ENCODE peak calls at places on chromosome 18, in five cellular contexts. E is K562, U is GM12878, Q is A549, G is HepG2. B is an unnamed sample.

GRCh38 chr18:13387856-13388548 is 169.4 kb downstream of the LDLRAD4 start:
- DNase-seq in G (no peak), E (no peak), Q (no peak), U (no peak), B (no peak)

GRCh38 chr18:62964432-62964831 is 249.1 kb downstream of the PHLPP1 start:
- DNase-seq in Q (no peak), G (no peak), E (no peak), U (no peak), B (no peak)

GRCh38 chr18:36419913-36420531 is 122.5 kb downstream of the FHOD3 start:
- DNase-seq in E (no peak), Q (no peak), G (peak; percentile 5), U (no peak), B (peak; percentile 43)

GRCh38 chr18:73118121-73118816 is 250.5 kb upstream of the NETO1 start:
- DNase-seq in G (no peak), U (no peak), Q (no peak), E (no peak), B (no peak)

GRCh38 chr18:31562726-31563125 is 29.0 kb upstream of the TTR start:
- DNase-seq in Q (no peak), U (no peak), G (no peak), E (no peak), B (no peak)

GRCh38 chr18:44149706-44150105 is 531.0 kb upstream of the SETBP1 start:
- DNase-seq in U (no peak), G (no peak), E (no peak), Q (no peak), B (no peak)

GRCh38 chr18:42545825-42546224 is 569.7 kb downstream of the RIT2 start:
- DNase-seq in Q (no peak), U (no peak), G (no peak), E (no peak), B (no peak)

GRCh38 chr18:8893628-8894231 is 188.4 kb downstream of the MTCL1 start:
- DNase-seq in E (no peak), Q (no peak), U (no peak), G (no peak), B (no peak)

GRCh38 chr18:69948919-69949537 is 1.4 kb upstream of the CD226 start:
- DNase-seq in G (no peak), E (no peak), Q (no peak), U (peak; percentile 88), B (peak; percentile 14)

GRCh38 chr18:63253428-63254372 is 65.9 kb downstream of the BCL2 start:
- DNase-seq in G (no peak), E (no peak), U (no peak), Q (no peak), B (no peak)

GRCh38 chr18:35582899-35583558 is 1.5 kb downstream of the GALNT1 start:
- DNase-seq in G (peak; percentile 55), Q (no peak), E (no peak), U (no peak), B (peak; percentile 17)

GRCh38 chr18:54608008-54608642 is 17.1 kb downstream of the DYNAP start:
- DNase-seq in E (no peak), Q (no peak), U (no peak), G (no peak), B (no peak)

GRCh38 chr18:12841070-12841469 is 43.0 kb downstream of the PTPN2 start:
- DNase-seq in E (no peak), U (no peak), G (no peak), Q (no peak), B (peak; percentile 30)

GRCh38 chr18:62788891-62789290 is 73.5 kb downstream of the PHLPP1 start:
- DNase-seq in E (no peak), Q (no peak), G (no peak), U (no peak), B (no peak)

GRCh38 chr18:22683196-22683676 is 249.9 kb upstream of the RBBP8 start:
- DNase-seq in Q (peak; percentile 52), U (no peak), G (peak; percentile 58), E (no peak), B (no peak)

GRCh38 chr18:6683112-6683876 is 46.2 kb upstream of the ARHGAP28 start:
- DNase-seq in G (no peak), E (peak; percentile 100), U (no peak), Q (no peak), B (peak; percentile 65)

GRCh38 chr18:66271927-66272326 is 332.0 kb downstream of the CDH19 start:
- DNase-seq in Q (no peak), U (no peak), G (no peak), E (no peak), B (peak; percentile 93)

GRCh38 chr18:3219621-3220335 is at the start of gene MYOM1:
- DNase-seq in E (no peak), U (no peak), Q (no peak), G (no peak), B (no peak)

DNA sequence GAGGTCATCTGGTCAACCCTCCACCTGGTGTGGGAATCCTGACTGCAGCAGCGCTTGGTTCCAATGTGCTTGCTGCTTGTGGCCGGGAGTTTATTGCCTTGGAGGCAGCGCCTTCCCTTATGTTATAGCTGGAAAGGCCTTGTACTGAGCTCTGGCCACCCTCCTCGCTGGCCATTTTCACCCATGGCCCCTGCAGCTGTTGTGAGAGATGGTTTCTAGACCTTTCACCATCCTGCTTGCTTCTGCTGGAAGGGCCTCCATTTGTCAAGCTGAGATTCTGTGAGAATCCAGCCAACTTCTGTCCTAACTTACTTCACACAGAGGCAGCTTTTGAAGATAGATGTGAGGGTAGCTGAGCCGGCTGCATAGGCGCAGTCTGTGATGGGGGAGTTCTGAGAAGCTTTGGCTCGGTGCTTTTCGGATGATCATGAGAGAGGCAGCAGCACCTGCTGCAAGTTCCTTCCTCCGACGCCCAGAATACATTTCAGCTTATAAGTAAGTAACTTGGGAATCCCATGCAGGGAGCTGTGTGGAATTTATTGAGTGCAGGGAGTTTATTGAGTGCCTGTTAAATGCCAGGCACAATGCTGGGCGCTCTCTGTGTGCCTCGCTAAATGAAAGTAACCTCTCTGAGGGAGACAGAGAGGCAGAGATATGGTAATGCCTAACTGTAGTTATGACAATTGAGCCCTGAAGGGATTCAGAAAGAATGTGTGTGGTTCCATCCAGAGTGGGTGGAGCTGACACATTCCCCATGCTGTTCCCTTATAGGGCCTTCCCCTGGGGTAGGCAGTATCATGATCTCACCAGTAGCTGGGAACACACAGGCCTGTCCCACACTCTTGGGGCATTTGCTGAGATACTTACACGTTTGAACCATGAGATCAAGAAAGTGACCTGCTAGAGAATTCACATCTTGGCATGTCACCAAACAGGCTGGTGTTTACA is 8.9 kb downstream of the CTIF start:
- DNase-seq in Q (no peak), G (no peak), E (peak; percentile 14), U (no peak), B (peak; percentile 55)
- TF ChIP-seq JUNB in Q (no peak), G (no peak), E (no peak), U (no peak), B (no peak)

GRCh38 chr18:11072632-11073031 is 76.7 kb downstream of the PIEZO2 start:
- DNase-seq in Q (no peak), E (no peak), G (no peak), U (no peak), B (no peak)

GRCh38 chr18:11070593-11070992 is 78.8 kb downstream of the PIEZO2 start:
- DNase-seq in G (no peak), E (no peak), Q (no peak), U (no peak), B (no peak)

GRCh38 chr18:11066038-11066437 is 83.3 kb downstream of the PIEZO2 start:
- DNase-seq in E (no peak), G (no peak), Q (no peak), U (no peak), B (peak; percentile 67)

GRCh38 chr18:11074879-11075278 is 74.5 kb downstream of the PIEZO2 start:
- DNase-seq in Q (no peak), U (no peak), G (no peak), E (no peak), B (no peak)

GRCh38 chr18:11071300-11071699 is 78.1 kb downstream of the PIEZO2 start:
- DNase-seq in E (no peak), U (no peak), G (peak; percentile 47), Q (no peak), B (no peak)
- TF ChIP-seq CTCF in E (no peak), U (no peak), G (no peak), Q (no peak), B (no peak)

DNA sequence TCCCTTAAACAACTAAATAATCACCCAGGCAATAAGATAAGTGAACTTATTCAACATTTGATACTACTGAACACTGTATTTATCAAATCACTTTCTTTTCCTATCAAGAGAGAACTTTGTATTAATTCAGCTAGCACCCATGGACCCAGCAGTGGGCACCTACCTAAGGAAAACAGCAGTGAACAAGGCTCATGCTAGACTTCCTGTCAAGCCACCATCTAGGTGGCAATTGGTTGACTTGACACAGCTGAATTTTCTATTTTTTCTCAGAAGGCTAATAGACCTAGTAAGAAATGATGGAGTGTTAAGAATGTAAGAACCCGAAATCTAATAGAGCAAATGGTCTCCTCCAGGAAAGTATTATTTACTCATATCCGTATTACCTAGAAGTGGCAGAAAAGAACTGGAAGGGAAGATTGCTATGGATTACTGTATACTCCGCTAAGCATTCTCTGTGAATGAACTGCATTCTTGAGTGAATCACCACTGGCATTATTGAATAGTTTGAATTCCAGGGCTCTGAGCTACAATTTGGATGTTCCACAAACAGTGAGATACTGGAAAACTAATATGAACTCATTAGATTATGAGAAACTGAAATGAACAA is 988.2 kb upstream of the CDH2 start:
- DNase-seq in G (peak; percentile 13), Q (peak; percentile 19), E (no peak), U (no peak), B (no peak)
- TF ChIP-seq JUNB in G (no peak), Q (peak; percentile 85), E (no peak), U (no peak), B (no peak)

GRCh38 chr18:58140366-58141325 is 96.6 kb downstream of the NEDD4L start:
- DNase-seq in Q (no peak), U (no peak), G (peak; percentile 39), E (no peak), B (no peak)
- TF ChIP-seq CTCF in Q (no peak), U (no peak), G (peak; percentile 62), E (peak; percentile 26), B (peak; percentile 47)

GRCh38 chr18:34121157-34121807 is 103.4 kb downstream of the NOL4 start:
- DNase-seq in G (peak; percentile 44), E (no peak), U (no peak), Q (no peak), B (no peak)
- TF ChIP-seq JUNB in G (no peak), E (no peak), U (no peak), Q (no peak), B (no peak)

DNA sequence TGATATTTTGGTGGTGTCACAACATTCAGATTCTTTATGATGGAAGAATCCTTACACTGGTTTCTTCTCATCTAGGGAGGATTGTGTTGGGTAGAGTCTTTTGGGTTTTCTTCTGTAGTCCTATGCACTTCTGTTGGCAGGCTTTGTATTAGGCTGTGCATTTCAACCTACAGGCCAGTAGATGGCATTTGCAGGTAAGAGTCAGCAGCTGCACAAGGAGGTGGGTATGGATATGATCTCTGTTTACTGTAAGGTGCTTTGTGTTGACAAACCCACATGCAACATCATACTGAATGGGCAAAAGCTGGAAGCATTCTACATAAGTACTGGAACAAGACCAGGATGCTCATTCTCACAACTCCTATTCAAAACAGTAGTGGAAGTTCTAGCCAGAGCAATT is 656.8 kb downstream of the METTL4 start:
- DNase-seq in U (no peak), G (peak; percentile 1), Q (peak; percentile 0), E (no peak), B (peak; percentile 62)
- TF ChIP-seq CTCF in U (peak; percentile 36), G (peak; percentile 28), Q (peak; percentile 9), E (peak; percentile 33), B (peak; percentile 79)

DNA sequence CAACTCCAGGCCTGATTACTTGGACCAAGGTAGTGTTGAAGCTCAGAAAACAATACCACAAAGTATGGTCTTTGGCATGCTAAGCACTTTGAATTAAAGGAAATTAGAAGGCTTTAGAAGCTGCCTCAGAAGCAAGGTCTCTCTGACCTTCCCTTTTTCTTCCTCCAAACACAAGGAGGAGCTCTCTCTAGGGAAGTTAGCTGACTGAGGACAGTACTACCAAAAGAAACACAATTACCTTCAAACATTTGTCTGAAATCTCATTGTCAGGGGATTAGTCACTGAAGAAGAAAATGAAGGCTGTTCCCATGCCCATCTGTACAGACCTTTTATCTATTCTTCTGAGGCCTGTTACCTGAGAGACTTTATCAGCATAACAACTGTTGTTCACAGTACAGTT is 279.3 kb downstream of the CDH20 start:
- DNase-seq in Q (no peak), E (no peak), G (no peak), U (no peak), B (no peak)
- TF ChIP-seq JUNB in Q (no peak), E (no peak), G (no peak), U (no peak), B (no peak)

B was measured in GM23338.